ENCODE peak calls at places on chromosomes 4 and X, in eight cellular contexts. One of them, this sample, is unnamed.

GRCh38 chr4:126727461-126727860 is 905.3 kb upstream of the INTU start:
- DNase-seq in tibial nerve: no peak
- DNase-seq in sigmoid colon: no peak
- DNase-seq in A549: no peak
- DNase-seq in esophagus muscularis mucosa: no peak
- DNase-seq in SK-N-SH: no peak
- DNase-seq in H1: no peak
- DNase-seq in ovary: no peak
- DNase-seq in this sample: no peak

GRCh38 chrX:39542316-39542715 is 555.4 kb downstream of the BCOR start:
- DNase-seq in tibial nerve: no peak
- DNase-seq in sigmoid colon: no peak
- DNase-seq in A549: no peak
- DNase-seq in esophagus muscularis mucosa: no peak
- DNase-seq in SK-N-SH: no peak
- DNase-seq in H1: no peak
- DNase-seq in ovary: no peak
- DNase-seq in this sample: no peak

GRCh38 chrX:107769581-107770317 is 5.8 kb downstream of the TSC22D3 start:
- DNase-seq in tibial nerve: no peak
- DNase-seq in sigmoid colon: no peak
- DNase-seq in A549: no peak
- DNase-seq in esophagus muscularis mucosa: no peak
- DNase-seq in SK-N-SH: no peak
- DNase-seq in H1: no peak
- DNase-seq in ovary: no peak
- DNase-seq in this sample: no peak

GRCh38 chr4:15805583-15806517 is 27.7 kb downstream of the CD38 start:
- DNase-seq in tibial nerve: peak
- DNase-seq in sigmoid colon: no peak
- DNase-seq in A549: peak
- DNase-seq in esophagus muscularis mucosa: no peak
- DNase-seq in SK-N-SH: peak
- DNase-seq in H1: no peak
- DNase-seq in ovary: no peak
- DNase-seq in this sample: peak

GRCh38 chr4:80486603-80487002 is 151.1 kb downstream of the CFAP299 start:
- DNase-seq in tibial nerve: no peak
- DNase-seq in sigmoid colon: no peak
- DNase-seq in A549: no peak
- DNase-seq in esophagus muscularis mucosa: no peak
- DNase-seq in SK-N-SH: no peak
- DNase-seq in H1: no peak
- DNase-seq in ovary: no peak
- DNase-seq in this sample: no peak

GRCh38 chr4:80295841-80296240 is 29.4 kb downstream of the FGF5 start:
- DNase-seq in tibial nerve: no peak
- DNase-seq in sigmoid colon: no peak
- DNase-seq in A549: no peak
- DNase-seq in esophagus muscularis mucosa: no peak
- DNase-seq in SK-N-SH: no peak
- DNase-seq in H1: no peak
- DNase-seq in ovary: no peak
- DNase-seq in this sample: no peak

GRCh38 chrX:25523574-25523973 is 507.8 kb upstream of the ARX start:
- DNase-seq in tibial nerve: no peak
- DNase-seq in sigmoid colon: no peak
- DNase-seq in A549: peak
- DNase-seq in esophagus muscularis mucosa: no peak
- DNase-seq in SK-N-SH: peak
- DNase-seq in H1: peak
- DNase-seq in ovary: no peak
- DNase-seq in this sample: no peak

GRCh38 chrX:23578079-23578478 is 89.2 kb upstream of the PRDX4 start:
- DNase-seq in tibial nerve: no peak
- DNase-seq in sigmoid colon: no peak
- DNase-seq in A549: no peak
- DNase-seq in esophagus muscularis mucosa: no peak
- DNase-seq in SK-N-SH: no peak
- DNase-seq in H1: no peak
- DNase-seq in ovary: no peak
- DNase-seq in this sample: no peak

GRCh38 chrX:129721870-129722269 is 16.9 kb upstream of the XPNPEP2 start:
- DNase-seq in tibial nerve: no peak
- DNase-seq in sigmoid colon: no peak
- DNase-seq in A549: no peak
- DNase-seq in esophagus muscularis mucosa: no peak
- DNase-seq in SK-N-SH: no peak
- DNase-seq in H1: no peak
- DNase-seq in ovary: no peak
- DNase-seq in this sample: no peak

GRCh38 chr4:3670521-3671519 is 95.4 kb upstream of the ADRA2C start:
- DNase-seq in tibial nerve: no peak
- DNase-seq in sigmoid colon: no peak
- DNase-seq in A549: no peak
- DNase-seq in esophagus muscularis mucosa: no peak
- DNase-seq in SK-N-SH: no peak
- DNase-seq in H1: no peak
- DNase-seq in ovary: no peak
- DNase-seq in this sample: no peak

GRCh38 chrX:132594129-132594528 is 105.3 kb upstream of the MBNL3 start:
- DNase-seq in tibial nerve: no peak
- DNase-seq in sigmoid colon: no peak
- DNase-seq in A549: no peak
- DNase-seq in esophagus muscularis mucosa: no peak
- DNase-seq in SK-N-SH: no peak
- DNase-seq in H1: no peak
- DNase-seq in ovary: no peak
- DNase-seq in this sample: no peak

GRCh38 chr4:10074767-10075105 is 41.9 kb downstream of the WDR1 start:
- DNase-seq in tibial nerve: no peak
- DNase-seq in sigmoid colon: peak
- DNase-seq in A549: peak
- DNase-seq in esophagus muscularis mucosa: no peak
- DNase-seq in SK-N-SH: no peak
- DNase-seq in H1: no peak
- DNase-seq in ovary: no peak
- DNase-seq in this sample: peak

GRCh38 chrX:150088766-150089518 is 150.7 kb upstream of the EOLA2 start:
- DNase-seq in tibial nerve: no peak
- DNase-seq in sigmoid colon: no peak
- DNase-seq in A549: no peak
- DNase-seq in esophagus muscularis mucosa: peak
- DNase-seq in SK-N-SH: no peak
- DNase-seq in H1: no peak
- DNase-seq in ovary: no peak
- DNase-seq in this sample: no peak

GRCh38 chrX:77431227-77431626 is 16.0 kb upstream of the FGF16 start:
- DNase-seq in tibial nerve: peak
- DNase-seq in sigmoid colon: no peak
- DNase-seq in A549: no peak
- DNase-seq in esophagus muscularis mucosa: no peak
- DNase-seq in SK-N-SH: no peak
- DNase-seq in H1: no peak
- DNase-seq in ovary: no peak
- DNase-seq in this sample: no peak

GRCh38 chr4:77820836-77821561 is 1.8 kb upstream of the CNOT6L start:
- DNase-seq in tibial nerve: no peak
- DNase-seq in sigmoid colon: no peak
- DNase-seq in A549: no peak
- DNase-seq in esophagus muscularis mucosa: no peak
- DNase-seq in SK-N-SH: peak
- DNase-seq in H1: no peak
- DNase-seq in ovary: no peak
- DNase-seq in this sample: no peak

DNA sequence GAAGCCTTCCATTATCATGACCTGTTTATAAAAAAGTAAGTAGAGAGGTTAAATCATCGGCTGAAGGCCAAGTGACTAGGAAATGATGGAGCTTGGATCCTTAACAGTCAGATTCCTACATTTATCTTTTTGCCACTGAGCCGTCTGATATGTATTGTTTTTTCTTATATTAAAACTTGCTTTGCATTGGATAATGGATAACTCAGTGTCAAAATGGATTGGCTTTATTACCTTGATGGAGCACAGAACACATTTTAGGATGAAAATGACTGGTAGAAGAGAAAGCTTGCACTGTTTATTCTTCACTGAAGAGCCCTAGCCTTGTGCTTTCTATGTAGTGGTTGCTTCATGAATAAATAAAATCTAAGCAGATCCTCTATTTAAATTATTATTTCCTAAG is 54.2 kb upstream of the TSPAN5 start:
- DNase-seq in tibial nerve: no peak
- DNase-seq in sigmoid colon: no peak
- DNase-seq in A549: no peak
- DNase-seq in esophagus muscularis mucosa: no peak
- DNase-seq in SK-N-SH: no peak
- DNase-seq in H1: no peak
- DNase-seq in ovary: no peak
- DNase-seq in this sample: no peak
- TF ChIP-seq EP300 in tibial nerve: no peak
- TF ChIP-seq EP300 in sigmoid colon: no peak
- TF ChIP-seq EP300 in A549: no peak
- TF ChIP-seq EP300 in esophagus muscularis mucosa: no peak
- TF ChIP-seq EP300 in SK-N-SH: peak
- TF ChIP-seq EP300 in H1: no peak
- TF ChIP-seq EP300 in ovary: no peak
- TF ChIP-seq EP300 in this sample: no peak

GRCh38 chr4:166315721-166316467 is 442.9 kb downstream of the TLL1 start:
- DNase-seq in tibial nerve: no peak
- DNase-seq in sigmoid colon: no peak
- DNase-seq in A549: no peak
- DNase-seq in esophagus muscularis mucosa: no peak
- DNase-seq in SK-N-SH: no peak
- DNase-seq in H1: no peak
- DNase-seq in ovary: no peak
- DNase-seq in this sample: no peak

GRCh38 chr4:166308589-166308988 is 435.6 kb downstream of the TLL1 start:
- DNase-seq in tibial nerve: no peak
- DNase-seq in sigmoid colon: no peak
- DNase-seq in A549: no peak
- DNase-seq in esophagus muscularis mucosa: no peak
- DNase-seq in SK-N-SH: no peak
- DNase-seq in H1: no peak
- DNase-seq in ovary: no peak
- DNase-seq in this sample: no peak

GRCh38 chr4:166309286-166309685 is 436.2 kb downstream of the TLL1 start:
- DNase-seq in tibial nerve: no peak
- DNase-seq in sigmoid colon: no peak
- DNase-seq in A549: no peak
- DNase-seq in esophagus muscularis mucosa: no peak
- DNase-seq in SK-N-SH: no peak
- DNase-seq in H1: no peak
- DNase-seq in ovary: no peak
- DNase-seq in this sample: no peak

DNA sequence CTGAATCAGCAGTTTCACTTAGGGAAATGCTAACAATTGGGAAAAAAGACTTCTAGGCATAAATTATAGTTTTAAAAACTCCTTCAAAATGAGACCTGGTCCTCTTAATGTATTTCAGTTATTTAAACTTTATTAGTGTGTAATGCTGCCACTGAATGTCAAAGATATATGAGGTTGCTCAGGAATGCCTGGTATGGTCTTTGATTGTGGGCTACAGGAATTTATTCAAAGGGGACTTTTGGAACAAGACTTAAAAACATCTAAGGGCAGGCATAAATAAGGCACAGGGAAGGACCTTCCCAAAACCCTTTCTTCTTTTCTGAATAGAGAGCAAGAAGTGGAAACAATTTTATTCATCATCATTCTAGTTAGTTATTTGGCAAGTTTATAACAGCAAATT is 439.1 kb downstream of the TLL1 start:
- DNase-seq in tibial nerve: no peak
- DNase-seq in sigmoid colon: no peak
- DNase-seq in A549: no peak
- DNase-seq in esophagus muscularis mucosa: no peak
- DNase-seq in SK-N-SH: no peak
- DNase-seq in H1: no peak
- DNase-seq in ovary: no peak
- DNase-seq in this sample: no peak
- TF ChIP-seq EP300 in tibial nerve: no peak
- TF ChIP-seq EP300 in sigmoid colon: no peak
- TF ChIP-seq EP300 in A549: no peak
- TF ChIP-seq EP300 in esophagus muscularis mucosa: no peak
- TF ChIP-seq EP300 in SK-N-SH: no peak
- TF ChIP-seq EP300 in H1: no peak
- TF ChIP-seq EP300 in ovary: no peak
- TF ChIP-seq EP300 in this sample: no peak

DNA sequence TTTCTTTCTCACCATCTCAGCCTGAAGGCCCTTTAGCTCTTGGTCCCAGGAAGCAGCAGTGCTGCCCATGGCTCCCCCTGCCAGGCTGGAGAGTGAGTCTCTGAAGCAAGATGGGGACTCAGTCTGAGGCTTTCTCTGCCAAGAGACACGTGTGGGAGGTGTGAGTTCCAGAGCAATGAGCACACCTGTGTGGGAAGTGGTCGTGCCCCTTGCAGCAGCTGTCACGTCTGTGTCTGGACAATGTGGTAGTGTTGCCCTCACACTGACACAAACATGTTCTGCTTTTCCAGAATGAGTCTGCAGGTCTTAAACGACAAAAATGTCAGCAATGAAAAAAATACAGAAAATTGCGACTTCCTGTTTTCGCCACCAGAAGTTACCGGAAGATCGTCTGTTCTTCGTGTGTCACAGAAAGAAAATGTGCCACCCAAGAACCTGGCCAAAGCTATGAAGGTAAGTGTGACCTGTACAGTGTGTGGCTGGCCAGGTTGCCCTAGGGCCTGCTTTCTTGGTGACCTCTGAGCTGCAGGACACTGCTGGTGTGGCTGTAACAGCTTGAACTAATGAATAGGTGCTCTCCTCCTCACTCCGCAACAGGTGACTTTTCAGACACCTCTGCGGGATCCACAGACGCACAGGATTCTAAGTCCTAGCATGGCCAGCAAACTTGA is 1.9 kb downstream of the TACC3 start:
- DNase-seq in tibial nerve: no peak
- DNase-seq in sigmoid colon: no peak
- DNase-seq in A549: no peak
- DNase-seq in esophagus muscularis mucosa: no peak
- DNase-seq in SK-N-SH: no peak
- DNase-seq in H1: no peak
- DNase-seq in ovary: peak
- DNase-seq in this sample: no peak
- TF ChIP-seq EP300 in tibial nerve: no peak
- TF ChIP-seq EP300 in sigmoid colon: no peak
- TF ChIP-seq EP300 in A549: no peak
- TF ChIP-seq EP300 in esophagus muscularis mucosa: no peak
- TF ChIP-seq EP300 in SK-N-SH: no peak
- TF ChIP-seq EP300 in H1: no peak
- TF ChIP-seq EP300 in ovary: no peak
- TF ChIP-seq EP300 in this sample: no peak

DNA sequence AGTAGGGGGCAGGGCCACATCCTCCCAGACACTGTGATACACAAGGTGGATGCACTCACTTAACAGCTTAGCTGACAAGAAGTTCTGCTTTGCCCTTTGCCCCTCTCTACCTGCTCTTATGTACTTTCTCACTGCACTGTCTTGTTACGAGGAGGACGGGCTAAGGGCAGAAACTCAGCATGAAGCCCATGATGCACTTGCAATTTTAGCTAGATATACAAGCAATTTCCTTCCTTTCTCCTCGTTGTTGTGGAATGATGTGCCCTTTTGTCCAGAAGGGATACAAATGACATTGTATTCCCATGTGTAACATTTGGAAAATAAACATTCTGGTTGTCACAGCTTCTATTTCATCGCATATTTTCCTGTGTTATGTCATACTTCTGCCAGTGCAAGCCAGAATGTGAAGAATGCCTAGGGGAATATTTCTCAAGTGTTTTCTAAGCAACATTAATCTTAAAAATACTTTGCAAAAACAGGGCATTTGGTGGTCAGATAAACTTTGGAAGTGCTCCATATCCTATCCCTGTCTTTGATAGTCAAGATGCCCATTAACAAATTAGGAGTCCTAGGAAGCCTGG is 47.2 kb downstream of the MAOA start:
- DNase-seq in tibial nerve: no peak
- DNase-seq in sigmoid colon: no peak
- DNase-seq in A549: peak
- DNase-seq in esophagus muscularis mucosa: no peak
- DNase-seq in SK-N-SH: no peak
- DNase-seq in H1: no peak
- DNase-seq in ovary: no peak
- DNase-seq in this sample: no peak
- TF ChIP-seq EP300 in tibial nerve: no peak
- TF ChIP-seq EP300 in sigmoid colon: no peak
- TF ChIP-seq EP300 in A549: no peak
- TF ChIP-seq EP300 in esophagus muscularis mucosa: no peak
- TF ChIP-seq EP300 in SK-N-SH: no peak
- TF ChIP-seq EP300 in H1: no peak
- TF ChIP-seq EP300 in ovary: no peak
- TF ChIP-seq EP300 in this sample: no peak